ENCODE peak calls at places on chromosomes 13 and 19, in five cellular contexts. P, L, W, Q and K are unnamed samples.
A peak's percentile ranks its signal among the peaks of the same experiment; 100 is the strongest.

GRCh38 chr13:41919741-41920487 is 41.0 kb downstream of the VWA8 start:
- DNase-seq in P (no peak), L (no peak), W (no peak), Q (no peak), K (no peak)

GRCh38 chr13:31733066-31733465 is 6.3 kb upstream of the RXFP2 start:
- DNase-seq in P (no peak), L (no peak), W (no peak), Q (no peak), K (no peak)

GRCh38 chr19:18384775-18385174 is 1.2 kb upstream of the GDF15 start:
- DNase-seq in P (no peak), L (no peak), W (no peak), Q (no peak), K (no peak)

GRCh38 chr13:48595330-48596127 is 58.2 kb upstream of the CYSLTR2 start:
- DNase-seq in P (peak; percentile 66), L (peak; percentile 93), W (no peak), Q (peak; percentile 78), K (peak; percentile 31)

GRCh38 chr13:36819811-36820140 is 754 bp downstream of the RFXAP start:
- DNase-seq in P (peak; percentile 49), L (peak; percentile 40), W (no peak), Q (no peak), K (no peak)

GRCh38 chr19:13094771-13095392 is 7.8 kb downstream of the LYL1 start:
- DNase-seq in P (no peak), L (no peak), W (peak; percentile 51), Q (no peak), K (no peak)

GRCh38 chr19:46515879-46516350 is 20.2 kb upstream of the PNMA8B start:
- DNase-seq in P (peak; percentile 51), L (peak; percentile 67), W (no peak), Q (peak; percentile 32), K (peak; percentile 48)

GRCh38 chr19:37902668-37903067 is 3.7 kb downstream of the WDR87 start:
- DNase-seq in P (peak; percentile 78), L (peak; percentile 84), W (peak; percentile 84), Q (peak; percentile 90), K (peak; percentile 61)

GRCh38 chr13:45674908-45675307 is 27.2 kb upstream of the CBY2 start:
- DNase-seq in P (peak; percentile 97), L (peak; percentile 51), W (no peak), Q (no peak), K (no peak)

GRCh38 chr13:48493851-48494250 is 39.0 kb downstream of the RCBTB2 start:
- DNase-seq in P (peak; percentile 68), L (no peak), W (no peak), Q (no peak), K (no peak)

GRCh38 chr19:48394331-48395169 is 1.1 kb downstream of the GRIN2D start:
- DNase-seq in P (peak; percentile 39), L (no peak), W (no peak), Q (no peak), K (peak; percentile 28)

GRCh38 chr13:59425211-59425721 is 738.5 kb downstream of the DIAPH3 start:
- DNase-seq in P (peak; percentile 27), L (peak; percentile 66), W (no peak), Q (no peak), K (no peak)

GRCh38 chr13:70723732-70724131 is 615.5 kb upstream of the KLHL1 start:
- DNase-seq in P (no peak), L (peak; percentile 57), W (no peak), Q (no peak), K (no peak)

GRCh38 chr13:39462456-39462855 is 140.5 kb downstream of the LHFPL6 start:
- DNase-seq in P (no peak), L (peak; percentile 61), W (no peak), Q (peak; percentile 34), K (peak; percentile 35)

GRCh38 chr13:114131581-114132418 is 623 bp downstream of the RASA3 start:
- DNase-seq in P (peak; percentile 45), L (peak; percentile 50), W (peak; percentile 48), Q (no peak), K (no peak)

GRCh38 chr19:29845576-29846176 is 33.9 kb downstream of the CCNE1 start:
- DNase-seq in P (peak; percentile 43), L (peak; percentile 38), W (no peak), Q (peak; percentile 58), K (no peak)

GRCh38 chr13:42671502-42671901 is 97.5 kb downstream of the TNFSF11 start:
- DNase-seq in P (no peak), L (no peak), W (no peak), Q (no peak), K (no peak)

GRCh38 chr19:40465781-40466218 is 255 bp upstream of the BLVRB start:
- DNase-seq in P (peak; percentile 99), L (peak; percentile 100), W (peak; percentile 99), Q (peak; percentile 100), K (peak; percentile 94)

GRCh38 chr19:14440049-14440448 is 6.9 kb downstream of the PKN1 start:
- DNase-seq in P (no peak), L (peak; percentile 16), W (peak; percentile 76), Q (no peak), K (no peak)

GRCh38 chr19:15330801-15331418 is 1.4 kb downstream of the BRD4 start:
- DNase-seq in P (peak; percentile 96), L (peak; percentile 85), W (no peak), Q (no peak), K (peak; percentile 18)

GRCh38 chr19:35427187-35427586 is 20.9 kb upstream of the FFAR2 start:
- DNase-seq in P (no peak), L (no peak), W (no peak), Q (peak; percentile 78), K (no peak)

GRCh38 chr19:54653181-54653809 is 9.5 kb upstream of the LILRB4 start:
- DNase-seq in P (peak; percentile 38), L (peak; percentile 52), W (no peak), Q (peak; percentile 16), K (no peak)

GRCh38 chr19:50358483-50359431 is 6.7 kb downstream of the NAPSA start:
- DNase-seq in P (no peak), L (peak; percentile 41), W (peak; percentile 85), Q (no peak), K (no peak)

GRCh38 chr19:38719761-38720558 is 24.3 kb downstream of the CAPN12 start:
- DNase-seq in P (peak; percentile 65), L (no peak), W (no peak), Q (no peak), K (peak; percentile 68)

GRCh38 chr13:48188129-48188528 is 44.9 kb upstream of the ITM2B start:
- DNase-seq in P (no peak), L (no peak), W (no peak), Q (no peak), K (no peak)

GRCh38 chr13:36353001-36353400 is 6.8 kb upstream of the SPART start:
- DNase-seq in P (no peak), L (peak; percentile 73), W (no peak), Q (no peak), K (no peak)

GRCh38 chr13:38202730-38203129 is 146.9 kb upstream of the UFM1 start:
- DNase-seq in P (peak; percentile 93), L (peak; percentile 23), W (no peak), Q (no peak), K (peak; percentile 7)

GRCh38 chr13:57557979-57558529 is 73.5 kb upstream of the PCDH17 start:
- DNase-seq in P (no peak), L (peak; percentile 1), W (no peak), Q (no peak), K (no peak)

GRCh38 chr13:35349673-35350278 is 126.7 kb downstream of the MAB21L1 start:
- DNase-seq in P (peak; percentile 52), L (peak; percentile 15), W (no peak), Q (peak; percentile 39), K (peak; percentile 4)

GRCh38 chr19:53595510-53595867 is 36.3 kb upstream of the DPRX start:
- DNase-seq in P (no peak), L (no peak), W (no peak), Q (no peak), K (no peak)

GRCh38 chr13:79659161-79659560 is 178.2 kb downstream of the NDFIP2 start:
- DNase-seq in P (no peak), L (peak; percentile 51), W (no peak), Q (no peak), K (no peak)

GRCh38 chr13:24716011-24716410 is 35.8 kb downstream of the ATP12A start:
- DNase-seq in P (no peak), L (no peak), W (no peak), Q (peak; percentile 29), K (no peak)

GRCh38 chr13:91647361-91647970 is 249.0 kb downstream of the GPC5 start:
- DNase-seq in P (peak; percentile 11), L (no peak), W (no peak), Q (peak; percentile 54), K (peak; percentile 13)

GRCh38 chr19:17762505-17763229 is 11.4 kb downstream of the FCHO1 start:
- DNase-seq in P (peak; percentile 78), L (peak; percentile 91), W (no peak), Q (peak; percentile 60), K (peak; percentile 28)

GRCh38 chr19:54158812-54159351 is 639 bp downstream of the LENG1 start:
- DNase-seq in P (no peak), L (peak; percentile 35), W (no peak), Q (no peak), K (peak; percentile 32)